ENCODE peak calls at places on chromosomes 13 and 19, in five cellular contexts. One of them, this sample, is unnamed.

GRCh38 chr13:98033277-98034247 is 80.1 kb downstream of the IPO5 start:
- DNase-seq in Peyer's patch: no peak
- DNase-seq in left lung: no peak
- DNase-seq in keratinocyte: no peak
- DNase-seq in tibial artery: no peak
- DNase-seq in this sample: peak; percentile 74

GRCh38 chr13:100234524-100235136 is 145.7 kb downstream of the PCCA start:
- DNase-seq in tibial artery: no peak
- DNase-seq in keratinocyte: no peak
- DNase-seq in left lung: no peak
- DNase-seq in Peyer's patch: no peak
- DNase-seq in this sample: no peak

GRCh38 chr13:44703371-44703770 is 127.2 kb upstream of the TSC22D1 start:
- DNase-seq in keratinocyte: no peak
- DNase-seq in tibial artery: no peak
- DNase-seq in Peyer's patch: no peak
- DNase-seq in left lung: no peak
- DNase-seq in this sample: no peak

GRCh38 chr19:38990949-38991697 is 15.6 kb upstream of the FBXO17 start:
- DNase-seq in tibial artery: no peak
- DNase-seq in keratinocyte: no peak
- DNase-seq in Peyer's patch: no peak
- DNase-seq in left lung: no peak
- DNase-seq in this sample: no peak

GRCh38 chr13:107299717-107300116 is 731.8 kb upstream of the ARGLU1 start:
- DNase-seq in tibial artery: no peak
- DNase-seq in keratinocyte: no peak
- DNase-seq in Peyer's patch: no peak
- DNase-seq in left lung: no peak
- DNase-seq in this sample: no peak

GRCh38 chr13:113489549-113490495 is 689 bp downstream of the DCUN1D2 start:
- DNase-seq in left lung: no peak
- DNase-seq in tibial artery: peak; percentile 76
- DNase-seq in Peyer's patch: peak; percentile 56
- DNase-seq in keratinocyte: no peak
- DNase-seq in this sample: peak; percentile 58

GRCh38 chr19:18559685-18560084 is 2.0 kb downstream of the KXD1 start:
- DNase-seq in left lung: no peak
- DNase-seq in Peyer's patch: no peak
- DNase-seq in keratinocyte: no peak
- DNase-seq in tibial artery: no peak
- DNase-seq in this sample: no peak

GRCh38 chr13:73228546-73228945 is 169.7 kb downstream of the KLF5 start:
- DNase-seq in tibial artery: no peak
- DNase-seq in keratinocyte: no peak
- DNase-seq in Peyer's patch: no peak
- DNase-seq in left lung: no peak
- DNase-seq in this sample: no peak

GRCh38 chr19:7869910-7870511 is 4.2 kb downstream of the PRR36 start:
- DNase-seq in tibial artery: no peak
- DNase-seq in Peyer's patch: peak; percentile 69
- DNase-seq in keratinocyte: no peak
- DNase-seq in left lung: no peak
- DNase-seq in this sample: peak; percentile 71

GRCh38 chr19:23991170-23991569 is 76.5 kb downstream of the ZNF726 start:
- DNase-seq in keratinocyte: peak; percentile 9
- DNase-seq in left lung: no peak
- DNase-seq in Peyer's patch: no peak
- DNase-seq in tibial artery: no peak
- DNase-seq in this sample: no peak

GRCh38 chr13:76016799-76017198 is 380.7 kb downstream of the LMO7 start:
- DNase-seq in left lung: no peak
- DNase-seq in keratinocyte: no peak
- DNase-seq in Peyer's patch: peak; percentile 47
- DNase-seq in tibial artery: no peak
- DNase-seq in this sample: peak; percentile 27

GRCh38 chr19:38727868-38728660 is 16.2 kb downstream of the CAPN12 start:
- DNase-seq in left lung: peak; percentile 62
- DNase-seq in Peyer's patch: no peak
- DNase-seq in keratinocyte: no peak
- DNase-seq in tibial artery: no peak
- DNase-seq in this sample: no peak

GRCh38 chr19:49421039-49421877 is 2.0 kb downstream of the PTH2 start:
- DNase-seq in Peyer's patch: peak; percentile 67
- DNase-seq in keratinocyte: no peak
- DNase-seq in tibial artery: no peak
- DNase-seq in left lung: peak; percentile 86
- DNase-seq in this sample: no peak

GRCh38 chr19:48724796-48725753 is 5.5 kb upstream of the MAMSTR start:
- DNase-seq in tibial artery: no peak
- DNase-seq in Peyer's patch: no peak
- DNase-seq in left lung: no peak
- DNase-seq in keratinocyte: peak; percentile 76
- DNase-seq in this sample: no peak

GRCh38 chr19:5891938-5892771 is 11.4 kb downstream of the NDUFA11 start:
- DNase-seq in left lung: peak; percentile 80
- DNase-seq in keratinocyte: no peak
- DNase-seq in tibial artery: no peak
- DNase-seq in Peyer's patch: peak; percentile 69
- DNase-seq in this sample: peak; percentile 70

GRCh38 chr19:6608950-6609349 is 18.0 kb upstream of the CD70 start:
- DNase-seq in left lung: no peak
- DNase-seq in tibial artery: no peak
- DNase-seq in keratinocyte: no peak
- DNase-seq in Peyer's patch: no peak
- DNase-seq in this sample: no peak

GRCh38 chr19:49520705-49521319 is 7.0 kb upstream of the RCN3 start:
- DNase-seq in Peyer's patch: no peak
- DNase-seq in keratinocyte: no peak
- DNase-seq in left lung: no peak
- DNase-seq in tibial artery: peak; percentile 74
- DNase-seq in this sample: no peak

GRCh38 chr13:50676602-50677001 is 166.9 kb downstream of the DLEU7 start:
- DNase-seq in keratinocyte: no peak
- DNase-seq in left lung: no peak
- DNase-seq in Peyer's patch: no peak
- DNase-seq in tibial artery: no peak
- DNase-seq in this sample: no peak

GRCh38 chr13:114142137-114142550 is 9.7 kb upstream of the RASA3 start:
- DNase-seq in tibial artery: peak; percentile 28
- DNase-seq in left lung: no peak
- DNase-seq in keratinocyte: no peak
- DNase-seq in Peyer's patch: no peak
- DNase-seq in this sample: no peak

GRCh38 chr13:37138169-37138568 is 32.7 kb upstream of the CSNK1A1L start:
- DNase-seq in tibial artery: no peak
- DNase-seq in keratinocyte: no peak
- DNase-seq in left lung: no peak
- DNase-seq in Peyer's patch: no peak
- DNase-seq in this sample: no peak

GRCh38 chr13:51935326-51936171 is 73.8 kb downstream of the CCDC70 start:
- DNase-seq in Peyer's patch: no peak
- DNase-seq in keratinocyte: no peak
- DNase-seq in left lung: no peak
- DNase-seq in tibial artery: no peak
- DNase-seq in this sample: peak; percentile 43

GRCh38 chr19:56639217-56639616 is 3.7 kb upstream of the SMIM17 start:
- DNase-seq in tibial artery: no peak
- DNase-seq in left lung: no peak
- DNase-seq in Peyer's patch: no peak
- DNase-seq in keratinocyte: no peak
- DNase-seq in this sample: no peak

GRCh38 chr19:42284641-42285341 is 15.7 kb downstream of the CIC start:
- DNase-seq in left lung: peak; percentile 86
- DNase-seq in keratinocyte: no peak
- DNase-seq in tibial artery: peak; percentile 74
- DNase-seq in Peyer's patch: no peak
- DNase-seq in this sample: no peak

GRCh38 chr13:45349438-45349837 is 8.5 kb upstream of the TPT1 start:
- DNase-seq in left lung: no peak
- DNase-seq in tibial artery: no peak
- DNase-seq in Peyer's patch: no peak
- DNase-seq in keratinocyte: no peak
- DNase-seq in this sample: no peak

GRCh38 chr13:104387514-104387913 is 1321.3 kb upstream of the SLC10A2 start:
- DNase-seq in tibial artery: no peak
- DNase-seq in left lung: no peak
- DNase-seq in Peyer's patch: no peak
- DNase-seq in keratinocyte: no peak
- DNase-seq in this sample: no peak

GRCh38 chr19:289651-290538 is 1.3 kb downstream of the PLPP2 start:
- DNase-seq in tibial artery: no peak
- DNase-seq in Peyer's patch: peak; percentile 87
- DNase-seq in keratinocyte: peak; percentile 57
- DNase-seq in left lung: peak; percentile 82
- DNase-seq in this sample: no peak

GRCh38 chr13:73938375-73939070 is 195.7 kb downstream of the KLF12 start:
- DNase-seq in left lung: no peak
- DNase-seq in Peyer's patch: no peak
- DNase-seq in tibial artery: no peak
- DNase-seq in keratinocyte: peak; percentile 35
- DNase-seq in this sample: no peak

DNA sequence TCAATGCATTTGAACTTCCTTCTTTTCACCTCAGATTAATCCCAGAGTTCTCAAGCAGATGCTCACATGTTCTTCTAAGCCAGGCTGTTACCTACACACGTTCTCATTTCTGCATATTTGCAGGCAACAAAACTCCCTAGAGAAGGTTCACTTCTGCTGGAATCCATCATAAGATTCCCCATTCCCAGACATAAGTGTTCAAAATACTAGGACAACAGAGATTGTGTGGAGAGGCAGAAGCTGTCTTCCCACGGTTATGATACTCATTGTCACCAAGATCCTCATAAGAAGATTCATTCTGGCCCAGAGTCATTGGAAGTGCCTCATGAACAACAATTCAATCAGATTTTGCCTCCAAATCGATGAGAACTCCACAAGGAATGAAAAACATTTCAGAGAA is 931.6 kb upstream of the MIR17HG start:
- DNase-seq in left lung: no peak
- DNase-seq in Peyer's patch: no peak
- DNase-seq in tibial artery: no peak
- DNase-seq in keratinocyte: no peak
- DNase-seq in this sample: no peak
- H3K4me3 ChIP-seq in left lung: no peak overlapping the region
- H3K4me3 ChIP-seq in Peyer's patch: no peak overlapping the region
- H3K4me3 ChIP-seq in tibial artery: no peak overlapping the region
- H3K4me3 ChIP-seq in keratinocyte: no peak overlapping the region
- H3K4me3 ChIP-seq in this sample: no peak overlapping the region

DNA sequence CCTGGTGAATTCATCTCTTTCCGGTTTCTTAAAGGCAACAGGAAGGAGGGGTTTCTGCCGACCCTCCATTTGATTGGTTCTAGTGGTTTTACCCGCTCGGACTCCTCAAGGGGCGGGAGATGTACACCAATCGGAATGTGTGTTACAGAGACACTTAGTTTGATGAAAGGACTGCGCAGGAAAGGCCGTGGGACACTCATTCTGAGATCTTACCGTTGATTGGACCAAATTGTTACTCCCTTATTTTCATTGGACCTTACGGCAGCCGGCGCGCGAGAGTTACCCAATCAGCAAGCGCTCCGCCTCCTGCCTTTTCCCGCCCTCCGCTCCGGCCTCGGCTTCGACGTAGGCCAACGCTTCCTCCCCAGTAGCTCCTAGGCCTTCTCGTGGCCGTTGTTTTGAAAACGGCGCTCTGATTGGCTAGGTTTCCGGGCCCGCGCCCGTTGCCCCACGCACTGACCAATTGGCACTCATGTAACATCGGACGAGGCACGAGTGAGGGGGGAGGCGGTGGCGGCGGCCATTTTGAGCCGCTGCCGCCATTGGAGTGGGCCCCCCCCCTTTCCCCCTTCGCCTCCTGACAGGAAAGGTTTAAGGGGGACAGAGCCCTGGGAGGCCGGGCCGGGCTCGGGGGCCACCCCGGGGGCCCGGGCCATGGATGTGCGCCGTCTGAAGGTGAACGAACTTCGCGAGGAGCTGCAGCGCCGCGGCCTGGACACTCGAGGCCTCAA is at the start of gene HNRNPUL1:
- DNase-seq in keratinocyte: peak; percentile 100
- DNase-seq in tibial artery: peak; percentile 100
- DNase-seq in Peyer's patch: peak; percentile 99
- DNase-seq in left lung: peak; percentile 95
- DNase-seq in this sample: peak; percentile 98
- TF ChIP-seq CTCF in keratinocyte: no peak
- TF ChIP-seq CTCF in tibial artery: peak; percentile 23
- TF ChIP-seq CTCF in Peyer's patch: peak; percentile 42
- TF ChIP-seq CTCF in left lung: no peak
- TF ChIP-seq CTCF in this sample: no peak

GRCh38 chr19:51749979-51750378 is 1.7 kb downstream of the FPR1 start:
- DNase-seq in tibial artery: no peak
- DNase-seq in keratinocyte: no peak
- DNase-seq in Peyer's patch: no peak
- DNase-seq in left lung: no peak
- DNase-seq in this sample: no peak

GRCh38 chr19:51742736-51743288 is 8.9 kb downstream of the FPR1 start:
- DNase-seq in tibial artery: no peak
- DNase-seq in keratinocyte: no peak
- DNase-seq in Peyer's patch: no peak
- DNase-seq in left lung: no peak
- DNase-seq in this sample: no peak

GRCh38 chr19:51750381-51751124 is 1.1 kb downstream of the FPR1 start:
- DNase-seq in keratinocyte: no peak
- DNase-seq in tibial artery: no peak
- DNase-seq in Peyer's patch: no peak
- DNase-seq in left lung: no peak
- DNase-seq in this sample: no peak

GRCh38 chr19:51743405-51743804 is 8.3 kb downstream of the FPR1 start:
- DNase-seq in Peyer's patch: no peak
- DNase-seq in left lung: no peak
- DNase-seq in keratinocyte: no peak
- DNase-seq in tibial artery: no peak
- DNase-seq in this sample: no peak

GRCh38 chr19:51746731-51747130 is 4.9 kb downstream of the FPR1 start:
- DNase-seq in tibial artery: no peak
- DNase-seq in left lung: no peak
- DNase-seq in keratinocyte: no peak
- DNase-seq in Peyer's patch: no peak
- DNase-seq in this sample: no peak
- H3K27ac ChIP-seq in tibial artery: no peak overlapping the region
- H3K27ac ChIP-seq in left lung: no peak overlapping the region
- H3K27ac ChIP-seq in keratinocyte: no peak overlapping the region
- H3K27ac ChIP-seq in Peyer's patch: no peak overlapping the region
- H3K27ac ChIP-seq in this sample: no peak overlapping the region

GRCh38 chr19:2451741-2452140 is 5.0 kb downstream of the LMNB2 start:
- DNase-seq in keratinocyte: no peak
- DNase-seq in left lung: no peak
- DNase-seq in Peyer's patch: no peak
- DNase-seq in tibial artery: no peak
- DNase-seq in this sample: no peak

GRCh38 chr19:2454199-2454961 is 2.4 kb downstream of the LMNB2 start:
- DNase-seq in left lung: no peak
- DNase-seq in Peyer's patch: no peak
- DNase-seq in keratinocyte: no peak
- DNase-seq in tibial artery: no peak
- DNase-seq in this sample: no peak

GRCh38 chr19:2455481-2456300 is 1.1 kb downstream of the LMNB2 start:
- DNase-seq in Peyer's patch: peak; percentile 63
- DNase-seq in left lung: peak; percentile 88
- DNase-seq in keratinocyte: no peak
- DNase-seq in tibial artery: no peak
- DNase-seq in this sample: peak; percentile 41

GRCh38 chr19:2454962-2455409 is 1.8 kb downstream of the LMNB2 start:
- DNase-seq in keratinocyte: no peak
- DNase-seq in Peyer's patch: no peak
- DNase-seq in left lung: no peak
- DNase-seq in tibial artery: no peak
- DNase-seq in this sample: no peak

GRCh38 chr19:2453431-2454025 is 3.2 kb downstream of the LMNB2 start:
- DNase-seq in tibial artery: no peak
- DNase-seq in keratinocyte: no peak
- DNase-seq in left lung: no peak
- DNase-seq in Peyer's patch: no peak
- DNase-seq in this sample: no peak
- H3K4me3 ChIP-seq in tibial artery: no peak overlapping the region
- H3K4me3 ChIP-seq in keratinocyte: no peak overlapping the region
- H3K4me3 ChIP-seq in left lung: no peak overlapping the region
- H3K4me3 ChIP-seq in Peyer's patch: no peak overlapping the region
- H3K4me3 ChIP-seq in this sample: no peak overlapping the region

This sample was measured in WERI-Rb-1.